ENCODE peak calls at places on chromosomes 5 and 9, in seven cellular contexts. F is IMR-90; V is left ventricle myocardium inferior; X is Karpas-422; P is CD8-positive, alpha-beta memory T cell; R is right cardiac atrium; Y is colonic mucosa. U is an unnamed sample.

GRCh38 chr9:136060671-136061371 is 34.3 kb downstream of the NACC2 start:
- DNase-seq in F (no peak), Y (no peak), X (no peak), V (peak; percentile 11), R (no peak), P (no peak), U (no peak)

GRCh38 chr9:127756233-127756632 is 21.1 kb upstream of the TOR2A start:
- DNase-seq in F (no peak), V (no peak), Y (no peak), P (no peak), R (no peak), X (no peak), U (no peak)

GRCh38 chr5:133483406-133484090 is 128.8 kb downstream of the FSTL4 start:
- DNase-seq in R (no peak), X (no peak), V (peak; percentile 29), Y (peak; percentile 73), P (no peak), F (no peak), U (no peak)

GRCh38 chr9:125486576-125486975 is 220.4 kb downstream of the MAPKAP1 start:
- DNase-seq in P (no peak), X (no peak), F (no peak), V (peak; percentile 71), Y (no peak), R (peak; percentile 30), U (no peak)

GRCh38 chr5:143850050-143850713 is 38.2 kb downstream of the HMHB1 start:
- DNase-seq in R (no peak), V (no peak), P (no peak), Y (no peak), F (no peak), X (no peak), U (no peak)

GRCh38 chr5:177124486-177124991 is 9.0 kb upstream of the NSD1 start:
- DNase-seq in P (no peak), R (no peak), F (no peak), X (peak; percentile 75), Y (no peak), V (no peak), U (no peak)

GRCh38 chr5:130471-131175 is 38.7 kb downstream of the PLEKHG4B start:
- DNase-seq in X (no peak), R (no peak), Y (no peak), P (no peak), F (peak; percentile 72), V (no peak), U (no peak)

GRCh38 chr9:121892706-121893105 is 200.4 kb downstream of the TTLL11 start:
- DNase-seq in F (peak; percentile 55), V (no peak), Y (no peak), P (no peak), R (no peak), X (no peak), U (no peak)

GRCh38 chr5:173771058-173771742 is 116.9 kb upstream of the CPEB4 start:
- DNase-seq in R (no peak), V (no peak), P (no peak), F (no peak), X (no peak), Y (peak; percentile 76), U (no peak)

GRCh38 chr5:80754900-80755299 is 100.1 kb upstream of the DHFR start:
- DNase-seq in X (peak; percentile 77), P (no peak), F (peak; percentile 3), R (no peak), Y (no peak), V (no peak), U (no peak)

GRCh38 chr5:16628376-16628775 is 11.6 kb upstream of the RETREG1 start:
- DNase-seq in V (no peak), Y (no peak), R (no peak), X (no peak), P (no peak), F (no peak), U (no peak)

GRCh38 chr5:178150977-178151734 is 2.5 kb downstream of the NHP2 start:
- DNase-seq in R (no peak), X (no peak), F (no peak), Y (no peak), P (no peak), V (no peak), U (no peak)

GRCh38 chr9:114879165-114879564 is 51.2 kb downstream of the TNFSF8 start:
- DNase-seq in P (no peak), Y (no peak), F (no peak), X (no peak), R (no peak), V (no peak), U (no peak)

GRCh38 chr5:170746081-170746951 is 37.2 kb upstream of the GABRP start:
- DNase-seq in X (peak; percentile 36), V (no peak), P (no peak), R (no peak), Y (no peak), F (no peak), U (no peak)

GRCh38 chr9:6655036-6655435 is 9.5 kb upstream of the GLDC start:
- DNase-seq in Y (no peak), P (no peak), F (no peak), V (no peak), R (no peak), X (no peak), U (no peak)

GRCh38 chr5:117680421-117680820 is 1105.8 kb upstream of the SEMA6A start:
- DNase-seq in F (peak; percentile 16), V (no peak), Y (no peak), R (no peak), P (no peak), X (no peak), U (no peak)

GRCh38 chr9:79685576-79685975 is 113.8 kb downstream of the TLE4 start:
- DNase-seq in V (no peak), X (no peak), P (no peak), R (no peak), Y (no peak), F (peak; percentile 79), U (no peak)

GRCh38 chr9:89598926-89599325 is 5.9 kb upstream of the GADD45G start:
- DNase-seq in Y (no peak), R (no peak), P (no peak), V (no peak), F (no peak), X (no peak), U (no peak)

GRCh38 chr9:97384406-97385262 is 27.3 kb upstream of the TDRD7 start:
- DNase-seq in F (no peak), X (no peak), R (no peak), Y (no peak), P (no peak), V (no peak), U (no peak)

GRCh38 chr5:168227001-168227400 is 64.4 kb upstream of the WWC1 start:
- DNase-seq in X (no peak), V (no peak), F (no peak), P (no peak), R (peak; percentile 49), Y (no peak), U (no peak)

GRCh38 chr5:3944930-3945329 is 349.3 kb downstream of the IRX1 start:
- DNase-seq in X (no peak), V (no peak), Y (no peak), R (no peak), P (no peak), F (no peak), U (no peak)

GRCh38 chr5:80346055-80346454 is 26.3 kb downstream of the SPZ1 start:
- DNase-seq in F (no peak), R (no peak), V (no peak), Y (no peak), P (no peak), X (peak; percentile 80), U (no peak)

GRCh38 chr5:20034717-20035116 is 46.7 kb upstream of the CDH18 start:
- DNase-seq in X (no peak), R (no peak), V (no peak), Y (no peak), F (no peak), P (no peak), U (no peak)

GRCh38 chr9:135718616-135719015 is 16.6 kb downstream of the KCNT1 start:
- DNase-seq in R (no peak), Y (no peak), X (no peak), F (peak; percentile 7), V (no peak), P (no peak), U (no peak)

GRCh38 chr5:78649816-78650561 is 1.4 kb upstream of the LHFPL2 start:
- DNase-seq in P (no peak), Y (no peak), R (no peak), F (peak; percentile 84), V (no peak), X (no peak), U (no peak)

GRCh38 chr5:149611327-149611726 is 30.0 kb downstream of the ARHGEF37 start:
- DNase-seq in Y (peak; percentile 84), P (no peak), X (no peak), F (peak; percentile 94), R (peak; percentile 43), V (peak; percentile 33), U (peak; percentile 50)

GRCh38 chr5:95870105-95870672 is 47.7 kb upstream of the GLRX start:
- DNase-seq in F (peak; percentile 87), R (no peak), Y (no peak), P (no peak), X (no peak), V (no peak), U (no peak)
- H3K27ac ChIP-seq in F (peak overlapping the region; percentile 87), R (no peak overlapping the region), Y (peak overlapping the region; percentile 15), P (no peak overlapping the region), X (no peak overlapping the region), V (peak overlapping the region; percentile 57), U (peak overlapping the region; percentile 72)

DNA sequence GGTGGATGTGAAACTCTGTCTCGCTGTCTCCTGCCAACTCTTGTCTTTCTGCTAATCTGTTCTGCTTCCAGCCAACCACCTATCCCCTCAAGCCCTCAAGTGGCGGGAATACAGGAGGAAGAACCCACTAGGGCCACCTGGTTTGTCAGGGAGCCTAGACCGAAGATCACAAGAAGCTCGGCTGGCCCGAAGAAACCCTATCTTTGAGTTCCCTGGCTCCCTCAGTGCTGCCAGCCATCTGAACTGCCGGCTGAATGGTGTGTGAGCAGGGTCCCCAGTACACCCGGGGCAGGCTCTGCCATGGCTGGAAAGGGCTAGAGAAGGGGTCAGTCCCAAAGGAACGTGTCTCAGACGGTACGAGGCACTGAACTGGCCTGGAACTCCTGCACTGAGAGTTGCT is 49.2 kb upstream of the TESK1 start:
- DNase-seq in X (no peak), V (no peak), Y (no peak), P (no peak), F (no peak), R (no peak), U (no peak)
- H3K27ac ChIP-seq in X (no peak overlapping the region), V (no peak overlapping the region), Y (no peak overlapping the region), P (no peak overlapping the region), F (no peak overlapping the region), R (no peak overlapping the region), U (no peak overlapping the region)

GRCh38 chr9:134360897-134361296 is 34.6 kb downstream of the RXRA start:
- DNase-seq in V (peak; percentile 61), Y (no peak), P (no peak), X (no peak), F (no peak), R (peak; percentile 68), U (no peak)
- H3K27ac ChIP-seq in V (peak overlapping the region; percentile 61), Y (no peak overlapping the region), P (no peak overlapping the region), X (no peak overlapping the region), F (no peak overlapping the region), R (no peak overlapping the region), U (no peak overlapping the region)

DNA sequence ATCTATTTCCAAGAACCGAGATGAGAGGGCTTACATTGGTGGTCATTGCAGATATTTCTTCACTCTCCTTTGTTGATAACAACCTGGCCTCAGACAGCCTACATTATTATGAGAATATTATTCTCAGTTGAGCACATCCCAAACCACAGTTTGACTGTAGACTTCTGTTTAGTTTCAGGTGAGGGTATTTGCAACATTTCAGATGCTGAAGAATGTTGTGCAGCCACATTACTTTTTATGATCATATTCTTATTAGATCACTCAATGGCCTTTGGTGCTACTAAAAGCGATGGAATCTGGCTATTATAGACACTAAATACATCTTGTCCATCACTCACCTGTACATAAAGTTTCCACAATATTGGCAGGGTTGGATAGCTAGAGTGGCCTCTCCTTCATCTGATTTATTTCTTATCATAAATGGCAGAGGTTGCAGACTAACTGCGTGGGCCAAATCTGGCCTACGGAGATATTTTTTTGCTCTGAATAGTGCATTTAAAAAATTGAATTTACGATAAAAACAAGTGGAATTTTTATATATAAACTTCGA is 26.2 kb upstream of the RICTOR start:
- DNase-seq in F (no peak), R (no peak), P (no peak), X (no peak), V (no peak), Y (no peak), U (no peak)
- H3K27ac ChIP-seq in F (peak overlapping the region; percentile 37), R (no peak overlapping the region), P (no peak overlapping the region), X (no peak overlapping the region), V (no peak overlapping the region), Y (no peak overlapping the region), U (no peak overlapping the region)

U was measured in dorsolateral prefrontal cortex.